ENCODE peak calls at places on chromosomes 11 and 22, in six cellular contexts. One of them, this sample, is unnamed.

GRCh38 chr11:120390585-120390922 is 54.3 kb downstream of the ARHGEF12 start:
- DNase-seq in AG08395: no peak
- DNase-seq in bronchial epithelial cell: no peak
- DNase-seq in kidney glomerular epithelial cell: no peak
- DNase-seq in iPS DF 6.9: no peak
- DNase-seq in fibroblast of mammary gland: no peak
- DNase-seq in this sample: no peak

GRCh38 chr11:2074266-2074825 is 64.8 kb downstream of the IGF2 start:
- DNase-seq in AG08395: no peak
- DNase-seq in bronchial epithelial cell: peak; percentile 49
- DNase-seq in kidney glomerular epithelial cell: no peak
- DNase-seq in iPS DF 6.9: no peak
- DNase-seq in fibroblast of mammary gland: no peak
- DNase-seq in this sample: no peak

GRCh38 chr11:107683807-107684206 is 28.0 kb downstream of the SLN start:
- DNase-seq in AG08395: no peak
- DNase-seq in bronchial epithelial cell: peak; percentile 16
- DNase-seq in kidney glomerular epithelial cell: no peak
- DNase-seq in iPS DF 6.9: no peak
- DNase-seq in fibroblast of mammary gland: peak; percentile 29
- DNase-seq in this sample: peak; percentile 16

GRCh38 chr11:57800444-57801184 is 39.0 kb downstream of the CTNND1 start:
- DNase-seq in AG08395: peak; percentile 86
- DNase-seq in bronchial epithelial cell: peak; percentile 98
- DNase-seq in kidney glomerular epithelial cell: peak; percentile 91
- DNase-seq in iPS DF 6.9: no peak
- DNase-seq in fibroblast of mammary gland: peak; percentile 79
- DNase-seq in this sample: peak; percentile 79

GRCh38 chr22:44127353-44127752 is 53.4 kb upstream of the PARVG start:
- DNase-seq in AG08395: peak; percentile 30
- DNase-seq in bronchial epithelial cell: no peak
- DNase-seq in kidney glomerular epithelial cell: no peak
- DNase-seq in iPS DF 6.9: no peak
- DNase-seq in fibroblast of mammary gland: peak; percentile 15
- DNase-seq in this sample: no peak

GRCh38 chr11:22828373-22828772 is 1.2 kb downstream of the SVIP start:
- DNase-seq in AG08395: no peak
- DNase-seq in bronchial epithelial cell: no peak
- DNase-seq in kidney glomerular epithelial cell: no peak
- DNase-seq in iPS DF 6.9: no peak
- DNase-seq in fibroblast of mammary gland: no peak
- DNase-seq in this sample: no peak

GRCh38 chr11:76335827-76336226 is 45.1 kb downstream of the THAP12 start:
- DNase-seq in AG08395: no peak
- DNase-seq in bronchial epithelial cell: no peak
- DNase-seq in kidney glomerular epithelial cell: no peak
- DNase-seq in iPS DF 6.9: no peak
- DNase-seq in fibroblast of mammary gland: no peak
- DNase-seq in this sample: no peak

GRCh38 chr22:40247976-40248375 is 70.3 kb downstream of the TNRC6B start:
- DNase-seq in AG08395: no peak
- DNase-seq in bronchial epithelial cell: no peak
- DNase-seq in kidney glomerular epithelial cell: no peak
- DNase-seq in iPS DF 6.9: no peak
- DNase-seq in fibroblast of mammary gland: no peak
- DNase-seq in this sample: no peak

GRCh38 chr22:36350751-36351594 is 36.8 kb downstream of the MYH9 start:
- DNase-seq in AG08395: no peak
- DNase-seq in bronchial epithelial cell: peak; percentile 51
- DNase-seq in kidney glomerular epithelial cell: peak; percentile 50
- DNase-seq in iPS DF 6.9: no peak
- DNase-seq in fibroblast of mammary gland: peak; percentile 92
- DNase-seq in this sample: no peak

GRCh38 chr22:39805117-39805516 is 88.4 kb downstream of the ENTHD1 start:
- DNase-seq in AG08395: no peak
- DNase-seq in bronchial epithelial cell: no peak
- DNase-seq in kidney glomerular epithelial cell: no peak
- DNase-seq in iPS DF 6.9: no peak
- DNase-seq in fibroblast of mammary gland: no peak
- DNase-seq in this sample: no peak

GRCh38 chr11:55994525-55994924 is at the start of gene OR5F1:
- DNase-seq in AG08395: no peak
- DNase-seq in bronchial epithelial cell: no peak
- DNase-seq in kidney glomerular epithelial cell: no peak
- DNase-seq in iPS DF 6.9: no peak
- DNase-seq in fibroblast of mammary gland: no peak
- DNase-seq in this sample: no peak

GRCh38 chr11:13776134-13776815 is 107.8 kb downstream of the FAR1 start:
- DNase-seq in AG08395: no peak
- DNase-seq in bronchial epithelial cell: no peak
- DNase-seq in kidney glomerular epithelial cell: peak; percentile 3
- DNase-seq in iPS DF 6.9: no peak
- DNase-seq in fibroblast of mammary gland: no peak
- DNase-seq in this sample: no peak

GRCh38 chr11:108733479-108734116 is 68.7 kb downstream of the DDX10 start:
- DNase-seq in AG08395: no peak
- DNase-seq in bronchial epithelial cell: peak; percentile 81
- DNase-seq in kidney glomerular epithelial cell: no peak
- DNase-seq in iPS DF 6.9: no peak
- DNase-seq in fibroblast of mammary gland: peak; percentile 84
- DNase-seq in this sample: peak; percentile 16

GRCh38 chr22:25697978-25698377 is 44.0 kb upstream of the MYO18B start:
- DNase-seq in AG08395: no peak
- DNase-seq in bronchial epithelial cell: no peak
- DNase-seq in kidney glomerular epithelial cell: no peak
- DNase-seq in iPS DF 6.9: no peak
- DNase-seq in fibroblast of mammary gland: no peak
- DNase-seq in this sample: no peak

GRCh38 chr11:84836371-84836770 is 790.8 kb downstream of the DLG2 start:
- DNase-seq in AG08395: no peak
- DNase-seq in bronchial epithelial cell: no peak
- DNase-seq in kidney glomerular epithelial cell: no peak
- DNase-seq in iPS DF 6.9: no peak
- DNase-seq in fibroblast of mammary gland: no peak
- DNase-seq in this sample: no peak

GRCh38 chr11:35165416-35166368 is 26.7 kb downstream of the CD44 start:
- DNase-seq in AG08395: peak; percentile 78
- DNase-seq in bronchial epithelial cell: peak; percentile 91
- DNase-seq in kidney glomerular epithelial cell: peak; percentile 36
- DNase-seq in iPS DF 6.9: no peak
- DNase-seq in fibroblast of mammary gland: peak; percentile 87
- DNase-seq in this sample: peak; percentile 86

GRCh38 chr22:26658671-26659478 is 1.5 kb downstream of the MIAT start:
- DNase-seq in AG08395: peak; percentile 82
- DNase-seq in bronchial epithelial cell: peak; percentile 96
- DNase-seq in kidney glomerular epithelial cell: peak; percentile 83
- DNase-seq in iPS DF 6.9: no peak
- DNase-seq in fibroblast of mammary gland: peak; percentile 96
- DNase-seq in this sample: peak; percentile 88

GRCh38 chr22:43001271-43002197 is 13.4 kb downstream of the PACSIN2 start:
- DNase-seq in AG08395: no peak
- DNase-seq in bronchial epithelial cell: no peak
- DNase-seq in kidney glomerular epithelial cell: no peak
- DNase-seq in iPS DF 6.9: no peak
- DNase-seq in fibroblast of mammary gland: peak; percentile 47
- DNase-seq in this sample: no peak

GRCh38 chr22:19291218-19291579 is 320 bp downstream of the CLTCL1 start:
- DNase-seq in AG08395: peak; percentile 33
- DNase-seq in bronchial epithelial cell: peak; percentile 4
- DNase-seq in kidney glomerular epithelial cell: no peak
- DNase-seq in iPS DF 6.9: no peak
- DNase-seq in fibroblast of mammary gland: no peak
- DNase-seq in this sample: no peak

GRCh38 chr11:84498016-84498415 is 1129.1 kb downstream of the DLG2 start:
- DNase-seq in AG08395: peak; percentile 41
- DNase-seq in bronchial epithelial cell: no peak
- DNase-seq in kidney glomerular epithelial cell: peak; percentile 82
- DNase-seq in iPS DF 6.9: no peak
- DNase-seq in fibroblast of mammary gland: peak; percentile 90
- DNase-seq in this sample: no peak

GRCh38 chr11:12170984-12171383 is 60.6 kb downstream of the MICAL2 start:
- DNase-seq in AG08395: peak; percentile 78
- DNase-seq in bronchial epithelial cell: no peak
- DNase-seq in kidney glomerular epithelial cell: no peak
- DNase-seq in iPS DF 6.9: no peak
- DNase-seq in fibroblast of mammary gland: peak; percentile 89
- DNase-seq in this sample: no peak

GRCh38 chr22:41917906-41918791 is 3.3 kb upstream of the SHISA8 start:
- DNase-seq in AG08395: peak; percentile 32
- DNase-seq in bronchial epithelial cell: peak; percentile 68
- DNase-seq in kidney glomerular epithelial cell: no peak
- DNase-seq in iPS DF 6.9: no peak
- DNase-seq in fibroblast of mammary gland: peak; percentile 48
- DNase-seq in this sample: peak; percentile 36

GRCh38 chr22:19434829-19435580 is 2.7 kb downstream of the MRPL40 start:
- DNase-seq in AG08395: no peak
- DNase-seq in bronchial epithelial cell: no peak
- DNase-seq in kidney glomerular epithelial cell: no peak
- DNase-seq in iPS DF 6.9: no peak
- DNase-seq in fibroblast of mammary gland: no peak
- DNase-seq in this sample: no peak

GRCh38 chr22:31377609-31378008 is 21.8 kb upstream of the DRG1 start:
- DNase-seq in AG08395: no peak
- DNase-seq in bronchial epithelial cell: no peak
- DNase-seq in kidney glomerular epithelial cell: no peak
- DNase-seq in iPS DF 6.9: no peak
- DNase-seq in fibroblast of mammary gland: no peak
- DNase-seq in this sample: no peak

GRCh38 chr11:62513651-62514050 is 33.0 kb downstream of the AHNAK start:
- DNase-seq in AG08395: no peak
- DNase-seq in bronchial epithelial cell: no peak
- DNase-seq in kidney glomerular epithelial cell: no peak
- DNase-seq in iPS DF 6.9: no peak
- DNase-seq in fibroblast of mammary gland: peak; percentile 30
- DNase-seq in this sample: no peak

GRCh38 chr11:16404781-16405180 is 48.4 kb upstream of the SOX6 start:
- DNase-seq in AG08395: no peak
- DNase-seq in bronchial epithelial cell: no peak
- DNase-seq in kidney glomerular epithelial cell: no peak
- DNase-seq in iPS DF 6.9: no peak
- DNase-seq in fibroblast of mammary gland: no peak
- DNase-seq in this sample: no peak

GRCh38 chr11:83438438-83438837 is 152.3 kb upstream of the CCDC90B start:
- DNase-seq in AG08395: no peak
- DNase-seq in bronchial epithelial cell: no peak
- DNase-seq in kidney glomerular epithelial cell: no peak
- DNase-seq in iPS DF 6.9: no peak
- DNase-seq in fibroblast of mammary gland: no peak
- DNase-seq in this sample: no peak

GRCh38 chr11:2700415-2701211 is 819 bp upstream of the KCNQ1OT1 start:
- DNase-seq in AG08395: peak; percentile 49
- DNase-seq in bronchial epithelial cell: no peak
- DNase-seq in kidney glomerular epithelial cell: peak; percentile 43
- DNase-seq in iPS DF 6.9: no peak
- DNase-seq in fibroblast of mammary gland: peak; percentile 13
- DNase-seq in this sample: peak; percentile 20

GRCh38 chr11:115905331-115905730 is 401.1 kb upstream of the CADM1 start:
- DNase-seq in AG08395: no peak
- DNase-seq in bronchial epithelial cell: no peak
- DNase-seq in kidney glomerular epithelial cell: no peak
- DNase-seq in iPS DF 6.9: no peak
- DNase-seq in fibroblast of mammary gland: no peak
- DNase-seq in this sample: no peak

GRCh38 chr11:93908689-93909088 is 58.3 kb upstream of the VSTM5 start:
- DNase-seq in AG08395: peak; percentile 85
- DNase-seq in bronchial epithelial cell: peak; percentile 83
- DNase-seq in kidney glomerular epithelial cell: peak; percentile 87
- DNase-seq in iPS DF 6.9: no peak
- DNase-seq in fibroblast of mammary gland: peak; percentile 77
- DNase-seq in this sample: peak; percentile 75

GRCh38 chr22:43185860-43186261 is 1.1 kb downstream of the TTLL12 start:
- DNase-seq in AG08395: peak; percentile 33
- DNase-seq in bronchial epithelial cell: peak; percentile 17
- DNase-seq in kidney glomerular epithelial cell: peak; percentile 17
- DNase-seq in iPS DF 6.9: no peak
- DNase-seq in fibroblast of mammary gland: peak; percentile 37
- DNase-seq in this sample: peak; percentile 44

GRCh38 chr11:118752654-118753053 is 38.3 kb downstream of the DDX6 start:
- DNase-seq in AG08395: no peak
- DNase-seq in bronchial epithelial cell: no peak
- DNase-seq in kidney glomerular epithelial cell: no peak
- DNase-seq in iPS DF 6.9: no peak
- DNase-seq in fibroblast of mammary gland: no peak
- DNase-seq in this sample: no peak

GRCh38 chr11:35529971-35530495 is 4.6 kb upstream of the PAMR1 start:
- DNase-seq in AG08395: peak; percentile 89
- DNase-seq in bronchial epithelial cell: peak; percentile 94
- DNase-seq in kidney glomerular epithelial cell: peak; percentile 73
- DNase-seq in iPS DF 6.9: no peak
- DNase-seq in fibroblast of mammary gland: peak; percentile 98
- DNase-seq in this sample: peak; percentile 65